ENCODE peak calls at places on chromosomes 11 and 22, in four cellular contexts. U, V, Q and R are unnamed samples.
A peak's percentile ranks its signal among the peaks of the same experiment; 100 is the strongest.

GRCh38 chr11:93903989-93904388 is 53.6 kb upstream of the VSTM5 start:
- DNase-seq in U (peak; percentile 34), V (no peak), Q (peak; percentile 8), R (peak; percentile 70)

GRCh38 chr22:31344369-31345330 is 1.5 kb downstream of the PATZ1 start:
- DNase-seq in U (no peak), V (peak; percentile 32), Q (peak; percentile 9), R (no peak)

GRCh38 chr11:101030015-101030414 is 99.6 kb downstream of the PGR start:
- DNase-seq in U (no peak), V (no peak), Q (no peak), R (no peak)

GRCh38 chr22:45042263-45042662 is 32.5 kb upstream of the PHF21B start:
- DNase-seq in U (no peak), V (no peak), Q (no peak), R (no peak)

GRCh38 chr11:11500744-11501487 is 120.9 kb downstream of the GALNT18 start:
- DNase-seq in U (no peak), V (no peak), Q (no peak), R (peak; percentile 68)

GRCh38 chr22:19716041-19716828 is 1.9 kb downstream of the SEPTIN5 start:
- DNase-seq in U (no peak), V (no peak), Q (no peak), R (no peak)

GRCh38 chr22:31093956-31094622 is 13.0 kb downstream of the SMTN start:
- DNase-seq in U (no peak), V (peak; percentile 92), Q (no peak), R (peak; percentile 33)

GRCh38 chr11:47186076-47186936 is at the start of gene PACSIN3:
- DNase-seq in U (peak; percentile 33), V (peak; percentile 25), Q (peak; percentile 75), R (peak; percentile 87)

GRCh38 chr11:132876301-132877071 is 655.8 kb downstream of the OPCML start:
- DNase-seq in U (no peak), V (no peak), Q (no peak), R (no peak)

GRCh38 chr11:38282718-38283117 is 1684.7 kb upstream of the RAG2 start:
- DNase-seq in U (no peak), V (no peak), Q (no peak), R (no peak)

GRCh38 chr11:79940165-79940564 is 499.3 kb upstream of the TENM4 start:
- DNase-seq in U (peak; percentile 27), V (no peak), Q (no peak), R (peak; percentile 70)

GRCh38 chr11:62501432-62501891 is 45.1 kb downstream of the AHNAK start:
- DNase-seq in U (peak; percentile 27), V (peak; percentile 54), Q (peak; percentile 54), R (peak; percentile 61)

GRCh38 chr11:117090111-117090706 is 8.0 kb downstream of the SIK3 start:
- DNase-seq in U (no peak), V (no peak), Q (no peak), R (no peak)

GRCh38 chr11:104858882-104859735 is 39.2 kb downstream of the CASP12 start:
- DNase-seq in U (no peak), V (peak; percentile 26), Q (no peak), R (no peak)

GRCh38 chr11:1005913-1006312 is 30.6 kb downstream of the MUC6 start:
- DNase-seq in U (peak; percentile 95), V (peak; percentile 57), Q (no peak), R (no peak)

GRCh38 chr22:36986242-36986821 is 32.9 kb downstream of the TST start:
- DNase-seq in U (no peak), V (no peak), Q (peak; percentile 21), R (peak; percentile 85)